ENCODE peak calls at places on chromosomes 13 and 19, in ten cellular contexts. O, G, K, N, H, D, E, L, Z and Y are unnamed samples.

GRCh38 chr13:101751488-101751887 is 299.0 kb downstream of the ITGBL1 start:
- DNase-seq in O (peak; percentile 2), G (peak; percentile 26), K (no peak), N (no peak), H (no peak), D (peak; percentile 93), E (no peak), L (peak; percentile 17), Z (peak; percentile 65), Y (peak; percentile 7)

GRCh38 chr13:52348081-52348480 is 57.9 kb downstream of the THSD1 start:
- DNase-seq in O (peak; percentile 88), G (peak; percentile 26), K (no peak), N (no peak), H (no peak), D (no peak), E (no peak), L (peak; percentile 69), Z (peak; percentile 23), Y (peak; percentile 93)

GRCh38 chr13:98752111-98752941 is at the start of gene SLC15A1:
- DNase-seq in O (no peak), G (no peak), K (no peak), N (no peak), H (no peak), D (no peak), E (no peak), L (no peak), Z (no peak), Y (no peak)

GRCh38 chr13:112457485-112457884 is 81.3 kb downstream of the SPACA7 start:
- DNase-seq in O (no peak), G (no peak), K (no peak), N (no peak), H (no peak), D (no peak), E (no peak), L (no peak), Z (no peak), Y (peak; percentile 83)

GRCh38 chr19:23321953-23322549 is 71.9 kb upstream of the ZNF724 start:
- DNase-seq in O (no peak), G (no peak), K (no peak), N (no peak), H (no peak), D (no peak), E (no peak), L (no peak), Z (no peak), Y (no peak)

GRCh38 chr13:20686863-20687579 is 16.5 kb upstream of the IL17D start:
- DNase-seq in O (no peak), G (no peak), K (no peak), N (no peak), H (no peak), D (no peak), E (no peak), L (no peak), Z (no peak), Y (no peak)

GRCh38 chr13:57409121-57409520 is 222.4 kb upstream of the PCDH17 start:
- DNase-seq in O (no peak), G (no peak), K (peak; percentile 29), N (peak; percentile 0), H (no peak), D (no peak), E (peak; percentile 28), L (no peak), Z (no peak), Y (no peak)

GRCh38 chr13:41554180-41554579 is 96.8 kb downstream of the RGCC start:
- DNase-seq in O (no peak), G (no peak), K (no peak), N (no peak), H (no peak), D (no peak), E (no peak), L (no peak), Z (no peak), Y (no peak)

GRCh38 chr19:2391118-2391725 is 31.2 kb downstream of the TMPRSS9 start:
- DNase-seq in O (no peak), G (peak; percentile 70), K (peak; percentile 6), N (peak; percentile 14), H (no peak), D (peak; percentile 65), E (peak; percentile 51), L (peak; percentile 62), Z (peak; percentile 65), Y (peak; percentile 61)

GRCh38 chr13:98143601-98144500 is 957 bp downstream of the FARP1 start:
- DNase-seq in O (peak; percentile 21), G (peak; percentile 50), K (no peak), N (no peak), H (no peak), D (no peak), E (no peak), L (no peak), Z (no peak), Y (peak; percentile 28)

GRCh38 chr19:32363175-32363574 is 17.8 kb downstream of the ZNF507 start:
- DNase-seq in O (no peak), G (no peak), K (no peak), N (no peak), H (no peak), D (no peak), E (no peak), L (no peak), Z (peak; percentile 28), Y (no peak)

GRCh38 chr13:46571941-46572340 is 19.0 kb downstream of the LRCH1 start:
- DNase-seq in O (no peak), G (no peak), K (no peak), N (no peak), H (no peak), D (no peak), E (no peak), L (no peak), Z (no peak), Y (no peak)

GRCh38 chr13:111139874-111140561 is 24.9 kb downstream of the ARHGEF7 start:
- DNase-seq in O (no peak), G (no peak), K (no peak), N (no peak), H (no peak), D (peak; percentile 92), E (no peak), L (no peak), Z (no peak), Y (no peak)

GRCh38 chr19:52398091-52398461 is 427 bp downstream of the ZNF528 start:
- DNase-seq in O (no peak), G (peak; percentile 30), K (no peak), N (no peak), H (no peak), D (peak; percentile 19), E (no peak), L (no peak), Z (no peak), Y (no peak)

GRCh38 chr13:101915333-101915732 is 462.9 kb downstream of the ITGBL1 start:
- DNase-seq in O (no peak), G (no peak), K (no peak), N (no peak), H (no peak), D (peak; percentile 89), E (no peak), L (no peak), Z (no peak), Y (no peak)

GRCh38 chr19:42254083-42254849 is 662 bp downstream of the ERF start:
- DNase-seq in O (no peak), G (no peak), K (peak; percentile 74), N (peak; percentile 48), H (no peak), D (no peak), E (peak; percentile 87), L (no peak), Z (peak; percentile 60), Y (peak; percentile 73)

GRCh38 chr13:76879211-76879875 is 6.9 kb downstream of the KCTD12 start:
- DNase-seq in O (peak; percentile 79), G (peak; percentile 40), K (peak; percentile 24), N (no peak), H (no peak), D (no peak), E (no peak), L (no peak), Z (peak; percentile 54), Y (no peak)

GRCh38 chr19:9865732-9866627 is 30.9 kb downstream of the PIN1 start:
- DNase-seq in O (no peak), G (no peak), K (no peak), N (no peak), H (no peak), D (no peak), E (no peak), L (no peak), Z (no peak), Y (no peak)

GRCh38 chr19:18589380-18590272 is 1.0 kb downstream of the REX1BD start:
- DNase-seq in O (no peak), G (no peak), K (no peak), N (no peak), H (no peak), D (peak; percentile 87), E (peak; percentile 60), L (peak; percentile 14), Z (peak; percentile 59), Y (peak; percentile 77)

GRCh38 chr13:112877976-112878955 is 90.7 kb upstream of the MCF2L start:
- DNase-seq in O (no peak), G (no peak), K (no peak), N (no peak), H (no peak), D (no peak), E (no peak), L (no peak), Z (no peak), Y (no peak)

GRCh38 chr13:110815471-110816204 is 99.2 kb downstream of the ANKRD10 start:
- DNase-seq in O (no peak), G (no peak), K (no peak), N (no peak), H (no peak), D (peak; percentile 73), E (no peak), L (no peak), Z (no peak), Y (peak; percentile 39)

GRCh38 chr13:106156468-106156867 is 379.0 kb downstream of the EFNB2 start:
- DNase-seq in O (peak; percentile 96), G (peak; percentile 57), K (no peak), N (no peak), H (no peak), D (no peak), E (no peak), L (peak; percentile 90), Z (peak; percentile 90), Y (peak; percentile 9)

GRCh38 chr19:34487651-34488051 is 6.1 kb downstream of the WTIP start:
- DNase-seq in O (no peak), G (no peak), K (no peak), N (no peak), H (no peak), D (no peak), E (no peak), L (no peak), Z (no peak), Y (no peak)

GRCh38 chr13:79295906-79296564 is 110.0 kb downstream of the RBM26 start:
- DNase-seq in O (no peak), G (no peak), K (no peak), N (peak; percentile 7), H (no peak), D (no peak), E (no peak), L (no peak), Z (no peak), Y (no peak)

GRCh38 chr13:73194310-73194709 is 135.5 kb downstream of the KLF5 start:
- DNase-seq in O (no peak), G (no peak), K (no peak), N (no peak), H (no peak), D (no peak), E (no peak), L (no peak), Z (no peak), Y (peak; percentile 63)